ENCODE peak calls at places on chromosomes 2 and 18, in seven cellular contexts. X is H1, B is H9, G is IMR-90, H is mesenchymal stem cell, W is mesendoderm, S is trophoblast cell. O is an unnamed sample.
A peak's percentile ranks its signal among the peaks of the same experiment; 100 is the strongest.

GRCh38 chr2:149056541-149056940 is 18.0 kb downstream of the LYPD6B start:
- DNase-seq in X (no peak), B (no peak), G (no peak), H (no peak), W (no peak), S (no peak), O (no peak)

GRCh38 chr2:10800163-10800562 is 12.4 kb downstream of the PDIA6 start:
- DNase-seq in X (no peak), B (no peak), G (no peak), H (no peak), W (no peak), S (no peak), O (no peak)

GRCh38 chr2:43222472-43223146 is 3.8 kb downstream of the ZFP36L2 start:
- DNase-seq in X (no peak), B (no peak), G (peak; percentile 41), H (peak; percentile 56), W (no peak), S (no peak), O (no peak)

GRCh38 chr2:46171996-46172546 is 125.1 kb upstream of the EPAS1 start:
- DNase-seq in X (no peak), B (no peak), G (no peak), H (no peak), W (no peak), S (peak; percentile 89), O (no peak)

GRCh38 chr2:70086278-70086837 is 919 bp upstream of the PCBP1 start:
- DNase-seq in X (peak; percentile 80), B (peak; percentile 62), G (peak; percentile 82), H (peak; percentile 95), W (peak; percentile 90), S (peak; percentile 92), O (peak; percentile 83)

GRCh38 chr2:33354981-33355380 is 121.5 kb upstream of the RASGRP3 start:
- DNase-seq in X (no peak), B (no peak), G (peak; percentile 90), H (peak; percentile 80), W (no peak), S (peak; percentile 23), O (no peak)

GRCh38 chr2:40367652-40368051 is 84.2 kb downstream of the SLC8A1 start:
- DNase-seq in X (no peak), B (no peak), G (peak; percentile 93), H (no peak), W (no peak), S (no peak), O (no peak)

GRCh38 chr2:48738806-48739205 is 16.7 kb downstream of the LHCGR start:
- DNase-seq in X (no peak), B (no peak), G (peak; percentile 87), H (no peak), W (no peak), S (peak; percentile 25), O (no peak)

GRCh38 chr2:234981197-234982095 is 29.6 kb downstream of the SH3BP4 start:
- DNase-seq in X (peak; percentile 64), B (peak; percentile 74), G (peak; percentile 100), H (peak; percentile 99), W (peak; percentile 99), S (peak; percentile 98), O (peak; percentile 54)

GRCh38 chr2:38672445-38673364 is 6.8 kb downstream of the GALM start:
- DNase-seq in X (no peak), B (no peak), G (no peak), H (no peak), W (no peak), S (no peak), O (no peak)

GRCh38 chr2:219155054-219155644 is 5.5 kb downstream of the NHEJ1 start:
- DNase-seq in X (no peak), B (no peak), G (peak; percentile 73), H (peak; percentile 74), W (peak; percentile 84), S (peak; percentile 95), O (peak; percentile 76)

GRCh38 chr2:39530423-39530866 is 93.4 kb upstream of the MAP4K3 start:
- DNase-seq in X (no peak), B (no peak), G (peak; percentile 78), H (peak; percentile 90), W (no peak), S (peak; percentile 39), O (no peak)

GRCh38 chr2:104434363-104434792 is 419.5 kb upstream of the POU3F3 start:
- DNase-seq in X (peak; percentile 53), B (peak; percentile 79), G (no peak), H (no peak), W (peak; percentile 94), S (peak; percentile 18), O (no peak)

GRCh38 chr2:227376911-227377396 is 2.2 kb downstream of the TM4SF20 start:
- DNase-seq in X (no peak), B (no peak), G (peak; percentile 35), H (peak; percentile 13), W (no peak), S (peak; percentile 36), O (no peak)

GRCh38 chr18:48862116-48862515 is 88.6 kb downstream of the SMAD7 start:
- DNase-seq in X (no peak), B (no peak), G (no peak), H (no peak), W (no peak), S (no peak), O (no peak)

DNA sequence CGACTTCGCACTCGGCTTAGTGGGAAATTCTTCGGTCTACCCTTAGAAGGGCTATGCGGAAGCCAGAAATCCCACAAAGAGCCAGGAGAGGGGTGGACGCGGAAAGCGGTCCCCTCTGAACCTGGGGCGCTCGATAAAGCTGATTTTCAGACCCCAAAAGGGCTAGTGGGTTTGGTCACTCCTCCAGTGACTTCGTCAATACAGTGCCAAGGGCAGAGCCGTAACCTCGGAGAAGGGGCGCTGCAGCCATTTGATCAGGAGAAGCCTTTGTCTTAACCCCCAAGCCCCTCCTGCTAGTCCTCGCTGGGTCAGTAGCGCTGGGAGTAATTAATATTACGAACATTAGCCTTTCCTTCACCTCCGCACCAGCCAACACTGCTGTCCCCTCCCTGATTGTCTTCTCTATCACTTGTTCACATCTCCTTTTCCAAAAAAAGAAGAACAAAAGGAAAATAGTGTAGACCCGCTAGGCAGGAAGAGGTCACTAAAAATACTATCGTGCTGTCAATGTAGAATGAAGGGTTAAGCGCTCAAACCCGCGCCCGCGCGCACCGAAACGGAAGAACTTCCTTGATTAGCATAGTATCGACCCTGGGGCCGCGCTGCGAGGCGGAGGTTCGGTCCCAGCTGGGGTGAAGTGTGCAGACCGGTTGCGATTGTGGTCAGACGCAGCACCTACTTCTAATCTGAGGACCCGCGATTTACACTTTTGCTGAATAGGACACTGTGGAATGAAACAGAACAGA is 63.3 kb upstream of the MAPRE2 start:
- DNase-seq in X (peak; percentile 77), B (peak; percentile 57), G (peak; percentile 6), H (peak; percentile 58), W (peak; percentile 73), S (peak; percentile 49), O (no peak)
- H3K18ac ChIP-seq in X (no peak overlapping the region), B (no peak overlapping the region), G (no peak overlapping the region), H (peak overlapping the region; percentile 0), W (no peak overlapping the region), S (no peak overlapping the region), O (no peak overlapping the region)

DNA sequence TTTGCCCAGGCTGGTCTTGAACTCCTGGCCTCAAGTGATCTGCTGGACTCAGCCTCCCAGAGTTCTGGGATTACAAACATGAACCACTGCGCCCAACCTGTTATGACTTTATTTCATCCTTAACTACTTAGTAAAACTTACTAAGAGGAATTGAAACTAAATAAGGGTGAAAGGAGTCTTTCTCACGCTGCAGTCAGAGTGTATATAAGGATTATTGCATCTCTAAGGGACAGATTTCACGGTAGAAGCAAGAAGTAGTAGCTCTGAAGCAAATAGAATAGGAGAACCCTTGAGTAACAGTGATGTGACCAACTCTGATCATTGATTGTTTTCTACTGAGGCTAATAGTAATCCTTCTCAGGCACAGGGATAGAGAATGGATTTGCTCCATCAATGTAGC is 960.1 kb downstream of the CPS1 start:
- DNase-seq in X (no peak), B (no peak), G (no peak), H (no peak), W (no peak), S (no peak), O (no peak)
- H3K18ac ChIP-seq in X (no peak overlapping the region), B (no peak overlapping the region), G (no peak overlapping the region), H (no peak overlapping the region), W (no peak overlapping the region), S (no peak overlapping the region), O (no peak overlapping the region)

GRCh38 chr2:128315122-128315828 is 3.4 kb downstream of the HS6ST1 start:
- DNase-seq in X (no peak), B (peak; percentile 34), G (no peak), H (no peak), W (no peak), S (no peak), O (no peak)

GRCh38 chr2:128314348-128315121 is 4.1 kb downstream of the HS6ST1 start:
- DNase-seq in X (no peak), B (no peak), G (no peak), H (no peak), W (no peak), S (peak; percentile 39), O (no peak)

GRCh38 chr2:128316777-128317185 is 1.9 kb downstream of the HS6ST1 start:
- DNase-seq in X (no peak), B (no peak), G (no peak), H (no peak), W (no peak), S (no peak), O (no peak)

GRCh38 chr2:128317186-128317897 is 1.3 kb downstream of the HS6ST1 start:
- DNase-seq in X (peak; percentile 78), B (peak; percentile 68), G (no peak), H (no peak), W (peak; percentile 58), S (peak; percentile 26), O (no peak)

DNA sequence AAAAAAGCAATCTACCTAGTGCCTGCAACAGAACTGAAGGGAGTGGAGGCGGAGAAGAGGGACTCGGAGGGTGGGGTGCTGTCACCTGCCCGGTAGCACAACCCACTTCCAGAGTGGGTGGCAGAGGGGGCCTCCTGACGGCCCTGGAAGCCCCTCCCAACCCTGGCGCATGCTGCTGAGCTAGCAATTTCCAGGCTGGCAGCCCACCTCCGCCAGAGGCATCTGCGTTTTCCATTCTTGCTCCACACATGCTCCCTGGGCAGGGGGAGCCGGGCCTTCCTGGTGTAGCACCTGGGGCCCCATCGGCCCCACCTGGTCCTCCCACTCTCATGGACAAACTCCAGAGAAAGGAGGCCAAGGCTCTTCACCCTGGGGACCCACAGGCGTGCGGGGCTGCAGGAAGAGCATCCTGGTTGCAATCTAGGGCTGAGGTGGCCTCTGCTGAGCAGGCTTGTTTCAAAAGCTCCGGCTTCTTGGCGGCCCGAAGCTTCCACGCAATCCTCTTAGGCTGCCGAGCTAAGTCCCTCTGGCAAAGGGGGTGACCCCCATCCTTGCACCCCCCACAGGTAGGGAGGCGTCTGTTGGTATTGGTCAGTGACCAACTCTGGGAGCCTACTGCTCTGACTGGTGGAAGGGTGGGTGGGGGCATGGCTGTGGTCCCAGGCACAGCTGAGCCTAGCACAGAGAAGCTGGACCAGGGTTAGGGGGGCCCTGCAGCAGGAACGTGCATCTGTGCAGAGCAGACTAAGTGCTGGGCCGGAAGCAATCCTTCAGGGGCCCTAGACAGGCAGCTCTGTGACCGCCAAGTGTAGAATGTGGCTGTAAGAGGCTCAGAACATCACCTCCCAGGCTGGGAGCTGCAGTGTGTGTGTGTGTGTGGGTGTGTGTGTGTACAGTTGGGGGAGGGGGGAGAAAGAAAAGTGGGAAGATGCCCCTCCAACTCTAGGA is 2.6 kb downstream of the HS6ST1 start:
- DNase-seq in X (peak; percentile 48), B (no peak), G (peak; percentile 76), H (peak; percentile 80), W (no peak), S (no peak), O (no peak)
- H3K18ac ChIP-seq in X (no peak overlapping the region), B (no peak overlapping the region), G (peak overlapping the region; percentile 47), H (peak overlapping the region; percentile 98), W (no peak overlapping the region), S (peak overlapping the region; percentile 85), O (peak overlapping the region; percentile 94)

GRCh38 chr2:146203232-146203631 is 1641.6 kb upstream of the ACVR2A start:
- DNase-seq in X (no peak), B (no peak), G (no peak), H (no peak), W (no peak), S (no peak), O (no peak)
- H3K18ac ChIP-seq in X (no peak overlapping the region), B (no peak overlapping the region), G (no peak overlapping the region), H (no peak overlapping the region), W (no peak overlapping the region), S (no peak overlapping the region), O (no peak overlapping the region)